ENCODE peak calls at places on chromosomes 13 and 19, in nine cellular contexts. One of them, this sample, is unnamed. For H3K9me3 and H3K4me1, the result is how much of the 10 kb centered on the place peaks cover.

GRCh38 chr19:29878973-29879654 is 62.9 kb upstream of the URI1 start:
- DNase-seq in heart right ventricle: no peak
- DNase-seq in ovary: no peak
- DNase-seq in body of pancreas: no peak
- DNase-seq in CD4-positive, CD25-positive, alpha-beta regulatory T cell: no peak
- DNase-seq in GM12878: no peak
- DNase-seq in transverse colon: no peak
- DNase-seq in heart left ventricle: no peak
- DNase-seq in PC-9: peak
- DNase-seq in this sample: no peak

GRCh38 chr19:48780684-48781391 is 25.5 kb downstream of the FGF21 start:
- DNase-seq in heart right ventricle: no peak
- DNase-seq in ovary: no peak
- DNase-seq in body of pancreas: peak
- DNase-seq in CD4-positive, CD25-positive, alpha-beta regulatory T cell: no peak
- DNase-seq in GM12878: peak
- DNase-seq in transverse colon: no peak
- DNase-seq in heart left ventricle: no peak
- DNase-seq in PC-9: peak
- DNase-seq in this sample: no peak

GRCh38 chr19:13796301-13797057 is 1.2 kb downstream of the ZSWIM4 start:
- DNase-seq in heart right ventricle: peak
- DNase-seq in ovary: peak
- DNase-seq in body of pancreas: peak
- DNase-seq in CD4-positive, CD25-positive, alpha-beta regulatory T cell: no peak
- DNase-seq in GM12878: no peak
- DNase-seq in transverse colon: peak
- DNase-seq in heart left ventricle: peak
- DNase-seq in PC-9: peak
- DNase-seq in this sample: peak

GRCh38 chr13:101576977-101577376 is 124.5 kb downstream of the ITGBL1 start:
- DNase-seq in heart right ventricle: no peak
- DNase-seq in ovary: no peak
- DNase-seq in body of pancreas: no peak
- DNase-seq in CD4-positive, CD25-positive, alpha-beta regulatory T cell: no peak
- DNase-seq in GM12878: no peak
- DNase-seq in transverse colon: no peak
- DNase-seq in heart left ventricle: no peak
- DNase-seq in PC-9: no peak
- DNase-seq in this sample: no peak

GRCh38 chr13:91817250-91817649 is 418.8 kb downstream of the GPC5 start:
- DNase-seq in heart right ventricle: no peak
- DNase-seq in ovary: no peak
- DNase-seq in body of pancreas: no peak
- DNase-seq in CD4-positive, CD25-positive, alpha-beta regulatory T cell: no peak
- DNase-seq in GM12878: no peak
- DNase-seq in transverse colon: no peak
- DNase-seq in heart left ventricle: no peak
- DNase-seq in PC-9: no peak
- DNase-seq in this sample: no peak

GRCh38 chr19:54388001-54388802 is 23.5 kb upstream of the LAIR1 start:
- DNase-seq in heart right ventricle: no peak
- DNase-seq in ovary: no peak
- DNase-seq in body of pancreas: peak
- DNase-seq in CD4-positive, CD25-positive, alpha-beta regulatory T cell: peak
- DNase-seq in GM12878: no peak
- DNase-seq in transverse colon: peak
- DNase-seq in heart left ventricle: no peak
- DNase-seq in PC-9: no peak
- DNase-seq in this sample: no peak

GRCh38 chr19:6687117-6687516 is 17.2 kb upstream of the TNFSF14 start:
- DNase-seq in heart right ventricle: no peak
- DNase-seq in ovary: no peak
- DNase-seq in body of pancreas: no peak
- DNase-seq in CD4-positive, CD25-positive, alpha-beta regulatory T cell: no peak
- DNase-seq in GM12878: no peak
- DNase-seq in transverse colon: no peak
- DNase-seq in heart left ventricle: no peak
- DNase-seq in PC-9: no peak
- DNase-seq in this sample: no peak

GRCh38 chr19:10431943-10432735 is 11.8 kb downstream of the PDE4A start:
- DNase-seq in heart right ventricle: peak
- DNase-seq in ovary: no peak
- DNase-seq in body of pancreas: peak
- DNase-seq in CD4-positive, CD25-positive, alpha-beta regulatory T cell: peak
- DNase-seq in GM12878: no peak
- DNase-seq in transverse colon: peak
- DNase-seq in heart left ventricle: peak
- DNase-seq in PC-9: no peak
- DNase-seq in this sample: peak

GRCh38 chr19:33296473-33297060 is 5.8 kb downstream of the CEBPA start:
- DNase-seq in heart right ventricle: no peak
- DNase-seq in ovary: peak
- DNase-seq in body of pancreas: no peak
- DNase-seq in CD4-positive, CD25-positive, alpha-beta regulatory T cell: no peak
- DNase-seq in GM12878: no peak
- DNase-seq in transverse colon: no peak
- DNase-seq in heart left ventricle: peak
- DNase-seq in PC-9: no peak
- DNase-seq in this sample: no peak

DNA sequence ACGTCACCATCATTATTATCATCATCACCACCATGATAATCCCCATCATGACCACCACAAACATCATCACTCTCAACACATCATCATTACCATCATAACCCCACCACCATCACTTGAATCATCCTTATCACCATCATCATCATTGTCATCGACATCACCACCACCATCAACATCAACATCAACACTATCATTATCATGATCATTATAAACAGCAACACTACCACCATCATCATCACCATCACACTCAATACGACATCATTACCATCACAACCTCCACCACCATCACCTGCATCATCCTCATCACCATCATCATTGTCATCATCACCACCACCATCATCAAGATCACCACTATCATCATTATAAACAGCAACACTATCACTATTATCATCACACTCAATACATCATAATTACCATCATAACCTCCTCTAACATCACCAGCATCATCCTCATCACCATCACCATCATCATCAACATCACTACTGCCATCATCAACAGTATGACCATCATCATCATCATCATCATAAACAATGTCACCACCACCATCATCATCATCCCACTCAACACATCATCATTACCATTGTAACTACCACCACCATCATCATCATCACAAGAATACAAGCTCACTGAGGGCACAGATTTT is 78.7 kb downstream of the MBD3L1 start:
- DNase-seq in heart right ventricle: no peak
- DNase-seq in ovary: no peak
- DNase-seq in body of pancreas: no peak
- DNase-seq in CD4-positive, CD25-positive, alpha-beta regulatory T cell: no peak
- DNase-seq in GM12878: no peak
- DNase-seq in transverse colon: no peak
- DNase-seq in heart left ventricle: no peak
- DNase-seq in PC-9: peak
- DNase-seq in this sample: no peak
- H3K9me3 ChIP-seq in heart right ventricle: under half
- H3K9me3 ChIP-seq in ovary: under half
- H3K9me3 ChIP-seq in body of pancreas: under half
- H3K9me3 ChIP-seq in CD4-positive, CD25-positive, alpha-beta regulatory T cell: under half
- H3K9me3 ChIP-seq in GM12878: under half
- H3K9me3 ChIP-seq in transverse colon: under half
- H3K9me3 ChIP-seq in heart left ventricle: under half
- H3K9me3 ChIP-seq in PC-9: under half
- H3K9me3 ChIP-seq in this sample: under half

DNA sequence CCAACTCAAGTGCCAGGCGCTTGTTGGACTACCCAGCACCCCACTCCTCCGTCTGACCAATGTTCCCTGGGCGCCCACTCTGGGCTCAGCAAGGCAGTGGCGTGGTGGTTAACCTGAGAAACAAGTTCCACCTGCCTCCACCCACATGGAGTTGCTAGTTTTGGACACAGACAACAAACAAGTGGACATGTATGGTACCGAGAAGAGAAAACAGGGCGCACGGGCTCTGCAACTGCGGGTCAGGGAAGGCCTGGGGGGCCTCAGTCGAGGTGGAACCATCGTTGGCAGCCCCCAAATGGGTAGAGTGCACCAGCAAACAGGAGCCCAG is 2.5 kb downstream of the MIER2 start:
- DNase-seq in heart right ventricle: no peak
- DNase-seq in ovary: no peak
- DNase-seq in body of pancreas: no peak
- DNase-seq in CD4-positive, CD25-positive, alpha-beta regulatory T cell: no peak
- DNase-seq in GM12878: no peak
- DNase-seq in transverse colon: no peak
- DNase-seq in heart left ventricle: no peak
- DNase-seq in PC-9: no peak
- DNase-seq in this sample: no peak
- H3K4me3 ChIP-seq in heart right ventricle: peak
- H3K4me3 ChIP-seq in ovary: no peak
- H3K4me3 ChIP-seq in body of pancreas: no peak
- H3K4me3 ChIP-seq in CD4-positive, CD25-positive, alpha-beta regulatory T cell: no peak
- H3K4me3 ChIP-seq in GM12878: peak
- H3K4me3 ChIP-seq in transverse colon: no peak
- H3K4me3 ChIP-seq in heart left ventricle: peak
- H3K4me3 ChIP-seq in PC-9: no peak
- H3K4me3 ChIP-seq in this sample: no peak

DNA sequence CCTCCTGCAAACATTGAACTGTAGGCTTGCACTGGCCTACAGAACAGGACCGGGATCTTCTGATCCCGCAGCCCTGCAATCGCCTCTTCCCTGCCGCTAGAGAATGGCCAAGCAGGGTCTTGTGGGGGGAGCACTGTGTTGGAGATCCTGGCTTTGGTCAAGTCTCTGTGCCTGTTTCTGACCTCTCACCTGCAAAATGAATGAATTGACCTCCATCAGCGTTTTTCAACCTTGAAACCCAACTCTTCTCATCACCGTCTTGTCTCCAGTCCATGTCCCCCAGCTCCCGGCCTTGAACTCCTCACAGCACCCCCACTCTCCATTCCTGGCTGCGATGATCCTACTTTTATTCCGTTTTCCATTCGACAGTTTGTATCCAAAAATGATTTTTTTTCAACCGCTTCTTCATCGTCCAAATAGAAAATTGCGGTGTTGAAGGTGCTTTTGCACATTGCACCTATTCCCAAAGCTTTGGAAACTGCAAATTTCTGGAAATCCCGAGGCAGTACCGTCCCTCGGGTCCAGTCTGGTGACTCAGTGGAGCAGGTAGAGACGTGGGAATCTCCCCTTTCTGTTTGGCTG is 2.0 kb downstream of the MYO9B start:
- DNase-seq in heart right ventricle: no peak
- DNase-seq in ovary: no peak
- DNase-seq in body of pancreas: no peak
- DNase-seq in CD4-positive, CD25-positive, alpha-beta regulatory T cell: no peak
- DNase-seq in GM12878: no peak
- DNase-seq in transverse colon: no peak
- DNase-seq in heart left ventricle: no peak
- DNase-seq in PC-9: no peak
- DNase-seq in this sample: no peak
- H3K4me1 ChIP-seq in heart right ventricle: half or more
- H3K4me1 ChIP-seq in ovary: under half
- H3K4me1 ChIP-seq in body of pancreas: under half
- H3K4me1 ChIP-seq in CD4-positive, CD25-positive, alpha-beta regulatory T cell: half or more
- H3K4me1 ChIP-seq in GM12878: under half
- H3K4me1 ChIP-seq in transverse colon: under half
- H3K4me1 ChIP-seq in heart left ventricle: half or more
- H3K4me1 ChIP-seq in PC-9: under half
- H3K4me1 ChIP-seq in this sample: under half

GRCh38 chr19:42288411-42288810 is 13.5 kb upstream of the PRR19 start:
- DNase-seq in heart right ventricle: no peak
- DNase-seq in ovary: no peak
- DNase-seq in body of pancreas: no peak
- DNase-seq in CD4-positive, CD25-positive, alpha-beta regulatory T cell: no peak
- DNase-seq in GM12878: no peak
- DNase-seq in transverse colon: no peak
- DNase-seq in heart left ventricle: no peak
- DNase-seq in PC-9: no peak
- DNase-seq in this sample: no peak
- H3K9me3 ChIP-seq in heart right ventricle: under half
- H3K9me3 ChIP-seq in ovary: under half
- H3K9me3 ChIP-seq in body of pancreas: under half
- H3K9me3 ChIP-seq in CD4-positive, CD25-positive, alpha-beta regulatory T cell: under half
- H3K9me3 ChIP-seq in GM12878: under half
- H3K9me3 ChIP-seq in transverse colon: under half
- H3K9me3 ChIP-seq in heart left ventricle: under half
- H3K9me3 ChIP-seq in PC-9: under half
- H3K9me3 ChIP-seq in this sample: under half

DNA sequence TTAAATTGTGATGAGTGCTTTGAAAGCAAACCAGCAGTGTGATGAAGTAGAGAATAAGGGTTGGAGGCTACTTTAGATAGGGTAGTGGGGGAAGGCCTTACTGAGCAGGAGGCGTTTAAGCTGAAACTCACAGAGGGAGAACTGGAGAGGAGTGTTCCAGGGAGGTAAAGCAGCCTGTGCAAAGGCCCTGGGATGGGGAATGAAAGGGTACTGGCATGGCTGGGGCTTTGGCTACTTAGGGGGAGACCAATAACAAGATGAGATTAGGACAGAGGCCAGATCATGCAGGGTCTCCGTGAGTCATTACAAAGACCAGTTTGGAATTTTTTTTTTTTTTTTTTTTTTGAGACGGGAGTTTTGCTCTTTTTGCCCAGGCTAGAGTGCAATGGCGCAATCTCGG is 1.1 kb downstream of the PPP5C start:
- DNase-seq in heart right ventricle: no peak
- DNase-seq in ovary: no peak
- DNase-seq in body of pancreas: no peak
- DNase-seq in CD4-positive, CD25-positive, alpha-beta regulatory T cell: no peak
- DNase-seq in GM12878: no peak
- DNase-seq in transverse colon: no peak
- DNase-seq in heart left ventricle: no peak
- DNase-seq in PC-9: no peak
- DNase-seq in this sample: no peak
- H3K4me3 ChIP-seq in heart right ventricle: peak
- H3K4me3 ChIP-seq in ovary: peak
- H3K4me3 ChIP-seq in body of pancreas: no peak
- H3K4me3 ChIP-seq in CD4-positive, CD25-positive, alpha-beta regulatory T cell: peak
- H3K4me3 ChIP-seq in GM12878: peak
- H3K4me3 ChIP-seq in transverse colon: peak
- H3K4me3 ChIP-seq in heart left ventricle: no peak
- H3K4me3 ChIP-seq in PC-9: peak
- H3K4me3 ChIP-seq in this sample: no peak

DNA sequence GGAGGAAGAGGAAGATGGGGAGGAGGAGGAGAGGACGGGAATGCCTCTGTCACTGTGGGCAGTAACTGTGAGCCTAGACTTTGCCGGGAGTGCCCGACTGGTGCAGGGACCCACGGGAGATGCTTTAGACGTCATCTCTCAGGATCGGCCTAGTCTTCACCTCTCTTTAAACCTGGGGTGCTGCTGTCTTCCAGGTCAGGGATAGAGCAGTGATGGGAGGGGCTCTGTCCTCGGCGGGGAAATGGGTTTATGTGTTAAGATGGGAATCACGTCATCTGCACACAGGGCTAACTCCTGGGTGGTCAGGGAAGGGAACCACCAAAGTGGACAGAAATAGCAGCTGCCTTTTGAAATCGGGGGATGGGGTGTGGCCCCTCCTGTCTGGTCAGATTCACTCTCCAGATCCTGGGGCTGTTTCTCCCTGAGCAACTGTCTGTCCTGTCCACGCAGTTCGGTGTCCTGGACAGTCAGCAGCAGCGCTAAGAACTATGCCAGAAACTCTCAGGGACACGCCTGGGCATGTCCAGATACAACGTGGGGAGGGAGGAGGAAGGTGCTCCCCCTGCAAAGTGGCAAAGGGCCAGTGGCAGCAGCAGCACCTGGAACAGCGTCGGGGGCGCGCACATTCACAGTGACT is 26.8 kb downstream of the GAS6 start:
- DNase-seq in heart right ventricle: peak
- DNase-seq in ovary: peak
- DNase-seq in body of pancreas: peak
- DNase-seq in CD4-positive, CD25-positive, alpha-beta regulatory T cell: no peak
- DNase-seq in GM12878: no peak
- DNase-seq in transverse colon: no peak
- DNase-seq in heart left ventricle: peak
- DNase-seq in PC-9: no peak
- DNase-seq in this sample: peak
- H3K4me1 ChIP-seq in heart right ventricle: under half
- H3K4me1 ChIP-seq in ovary: under half
- H3K4me1 ChIP-seq in body of pancreas: under half
- H3K4me1 ChIP-seq in CD4-positive, CD25-positive, alpha-beta regulatory T cell: under half
- H3K4me1 ChIP-seq in GM12878: under half
- H3K4me1 ChIP-seq in transverse colon: under half
- H3K4me1 ChIP-seq in heart left ventricle: under half
- H3K4me1 ChIP-seq in PC-9: under half
- H3K4me1 ChIP-seq in this sample: under half